ENCODE peak calls at places on chromosomes 11 and 22, in six cellular contexts. One of them, this sample, is unnamed. For H3K27me3, the result is how much of the 10 kb centered on the place peaks cover.

GRCh38 chr11:81253226-81253625 is 1480.4 kb downstream of the FAM181B start:
- DNase-seq in Panc1: no peak
- DNase-seq in SK-N-SH: no peak
- DNase-seq in K562: no peak
- DNase-seq in HCT116: no peak
- DNase-seq in GM23338: no peak
- DNase-seq in this sample: no peak

GRCh38 chr22:16783930-16784354 is 41.3 kb downstream of the XKR3 start:
- DNase-seq in Panc1: no peak
- DNase-seq in SK-N-SH: peak
- DNase-seq in K562: peak
- DNase-seq in HCT116: peak
- DNase-seq in GM23338: peak
- DNase-seq in this sample: no peak

GRCh38 chr11:23288001-23288783 is 427.9 kb upstream of the CCDC179 start:
- DNase-seq in Panc1: no peak
- DNase-seq in SK-N-SH: no peak
- DNase-seq in K562: no peak
- DNase-seq in HCT116: no peak
- DNase-seq in GM23338: no peak
- DNase-seq in this sample: no peak

GRCh38 chr11:61507012-61507768 is 1.4 kb upstream of the LRRC10B start:
- DNase-seq in Panc1: no peak
- DNase-seq in SK-N-SH: no peak
- DNase-seq in K562: no peak
- DNase-seq in HCT116: no peak
- DNase-seq in GM23338: no peak
- DNase-seq in this sample: no peak

GRCh38 chr11:110000858-110001257 is 92.3 kb upstream of the ZC3H12C start:
- DNase-seq in Panc1: no peak
- DNase-seq in SK-N-SH: peak
- DNase-seq in K562: no peak
- DNase-seq in HCT116: no peak
- DNase-seq in GM23338: no peak
- DNase-seq in this sample: no peak

GRCh38 chr22:42820075-42820763 is 36.9 kb downstream of the ARFGAP3 start:
- DNase-seq in Panc1: no peak
- DNase-seq in SK-N-SH: no peak
- DNase-seq in K562: peak
- DNase-seq in HCT116: no peak
- DNase-seq in GM23338: peak
- DNase-seq in this sample: no peak

GRCh38 chr22:35977136-35977535 is 51.5 kb downstream of the RBFOX2 start:
- DNase-seq in Panc1: no peak
- DNase-seq in SK-N-SH: no peak
- DNase-seq in K562: no peak
- DNase-seq in HCT116: no peak
- DNase-seq in GM23338: no peak
- DNase-seq in this sample: no peak

GRCh38 chr11:47005441-47005840 is 68.9 kb downstream of the CSTPP1 start:
- DNase-seq in Panc1: no peak
- DNase-seq in SK-N-SH: no peak
- DNase-seq in K562: no peak
- DNase-seq in HCT116: no peak
- DNase-seq in GM23338: no peak
- DNase-seq in this sample: no peak

GRCh38 chr11:115919341-115920086 is 415.3 kb upstream of the CADM1 start:
- DNase-seq in Panc1: no peak
- DNase-seq in SK-N-SH: no peak
- DNase-seq in K562: no peak
- DNase-seq in HCT116: no peak
- DNase-seq in GM23338: no peak
- DNase-seq in this sample: no peak

GRCh38 chr11:125404811-125405481 is 91.1 kb downstream of the FEZ1 start:
- DNase-seq in Panc1: peak
- DNase-seq in SK-N-SH: peak
- DNase-seq in K562: peak
- DNase-seq in HCT116: peak
- DNase-seq in GM23338: peak
- DNase-seq in this sample: peak

GRCh38 chr11:12642040-12642439 is 32.2 kb upstream of the TEAD1 start:
- DNase-seq in Panc1: no peak
- DNase-seq in SK-N-SH: no peak
- DNase-seq in K562: no peak
- DNase-seq in HCT116: no peak
- DNase-seq in GM23338: no peak
- DNase-seq in this sample: no peak

GRCh38 chr11:75714211-75714610 is 3.4 kb upstream of the MOGAT2 start:
- DNase-seq in Panc1: no peak
- DNase-seq in SK-N-SH: peak
- DNase-seq in K562: peak
- DNase-seq in HCT116: no peak
- DNase-seq in GM23338: no peak
- DNase-seq in this sample: no peak

GRCh38 chr11:83725161-83725560 is 439.0 kb upstream of the CCDC90B start:
- DNase-seq in Panc1: no peak
- DNase-seq in SK-N-SH: no peak
- DNase-seq in K562: no peak
- DNase-seq in HCT116: no peak
- DNase-seq in GM23338: peak
- DNase-seq in this sample: no peak

GRCh38 chr11:76443254-76443935 is 1.4 kb upstream of the EMSY start:
- DNase-seq in Panc1: no peak
- DNase-seq in SK-N-SH: no peak
- DNase-seq in K562: peak
- DNase-seq in HCT116: no peak
- DNase-seq in GM23338: no peak
- DNase-seq in this sample: no peak

GRCh38 chr11:122036022-122036421 is 80.0 kb downstream of the BLID start:
- DNase-seq in Panc1: no peak
- DNase-seq in SK-N-SH: no peak
- DNase-seq in K562: no peak
- DNase-seq in HCT116: no peak
- DNase-seq in GM23338: no peak
- DNase-seq in this sample: no peak

GRCh38 chr11:108198833-108199232 is 23.6 kb downstream of the NPAT start:
- DNase-seq in Panc1: no peak
- DNase-seq in SK-N-SH: no peak
- DNase-seq in K562: no peak
- DNase-seq in HCT116: no peak
- DNase-seq in GM23338: no peak
- DNase-seq in this sample: no peak

GRCh38 chr11:8239536-8240228 is 24.0 kb downstream of the LMO1 start:
- DNase-seq in Panc1: no peak
- DNase-seq in SK-N-SH: no peak
- DNase-seq in K562: no peak
- DNase-seq in HCT116: no peak
- DNase-seq in GM23338: no peak
- DNase-seq in this sample: no peak

GRCh38 chr11:41431784-41432183 is 27.7 kb downstream of the LRRC4C start:
- DNase-seq in Panc1: peak
- DNase-seq in SK-N-SH: peak
- DNase-seq in K562: peak
- DNase-seq in HCT116: no peak
- DNase-seq in GM23338: peak
- DNase-seq in this sample: no peak

GRCh38 chr22:43014062-43014875 is 680 bp downstream of the PACSIN2 start:
- DNase-seq in Panc1: no peak
- DNase-seq in SK-N-SH: peak
- DNase-seq in K562: peak
- DNase-seq in HCT116: no peak
- DNase-seq in GM23338: peak
- DNase-seq in this sample: no peak

GRCh38 chr11:115926601-115927000 is 422.4 kb upstream of the CADM1 start:
- DNase-seq in Panc1: no peak
- DNase-seq in SK-N-SH: no peak
- DNase-seq in K562: no peak
- DNase-seq in HCT116: no peak
- DNase-seq in GM23338: no peak
- DNase-seq in this sample: no peak

GRCh38 chr11:105903113-105903512 is 118.9 kb downstream of the MSANTD4 start:
- DNase-seq in Panc1: no peak
- DNase-seq in SK-N-SH: no peak
- DNase-seq in K562: no peak
- DNase-seq in HCT116: no peak
- DNase-seq in GM23338: no peak
- DNase-seq in this sample: no peak

GRCh38 chr22:44399196-44399837 is 86.6 kb upstream of the SHISAL1 start:
- DNase-seq in Panc1: no peak
- DNase-seq in SK-N-SH: no peak
- DNase-seq in K562: no peak
- DNase-seq in HCT116: no peak
- DNase-seq in GM23338: no peak
- DNase-seq in this sample: no peak

GRCh38 chr11:6623391-6624363 is 4.5 kb upstream of the TPP1 start:
- DNase-seq in Panc1: no peak
- DNase-seq in SK-N-SH: no peak
- DNase-seq in K562: peak
- DNase-seq in HCT116: no peak
- DNase-seq in GM23338: no peak
- DNase-seq in this sample: no peak

GRCh38 chr22:36299295-36299694 is 46.4 kb downstream of the APOL1 start:
- DNase-seq in Panc1: no peak
- DNase-seq in SK-N-SH: no peak
- DNase-seq in K562: no peak
- DNase-seq in HCT116: no peak
- DNase-seq in GM23338: no peak
- DNase-seq in this sample: no peak

GRCh38 chr11:67572747-67573419 is 10.7 kb upstream of the GSTP1 start:
- DNase-seq in Panc1: no peak
- DNase-seq in SK-N-SH: peak
- DNase-seq in K562: peak
- DNase-seq in HCT116: peak
- DNase-seq in GM23338: peak
- DNase-seq in this sample: peak
- H3K27ac ChIP-seq in Panc1: no peak
- H3K27ac ChIP-seq in SK-N-SH: no peak
- H3K27ac ChIP-seq in K562: peak
- H3K27ac ChIP-seq in HCT116: no peak
- H3K27ac ChIP-seq in GM23338: no peak
- H3K27ac ChIP-seq in this sample: no peak

GRCh38 chr11:128501008-128501407 is 86.3 kb downstream of the ETS1 start:
- DNase-seq in Panc1: no peak
- DNase-seq in SK-N-SH: no peak
- DNase-seq in K562: no peak
- DNase-seq in HCT116: no peak
- DNase-seq in GM23338: no peak
- DNase-seq in this sample: no peak
- H3K27me3 ChIP-seq in Panc1: under half
- H3K27me3 ChIP-seq in SK-N-SH: under half
- H3K27me3 ChIP-seq in K562: under half
- H3K27me3 ChIP-seq in HCT116: under half
- H3K27me3 ChIP-seq in GM23338: under half
- H3K27me3 ChIP-seq in this sample: under half

GRCh38 chr11:70522613-70523311 is 124.4 kb downstream of the CTTN start:
- DNase-seq in Panc1: no peak
- DNase-seq in SK-N-SH: peak
- DNase-seq in K562: no peak
- DNase-seq in HCT116: no peak
- DNase-seq in GM23338: no peak
- DNase-seq in this sample: no peak
- TF ChIP-seq REST in Panc1: no peak
- TF ChIP-seq REST in SK-N-SH: no peak
- TF ChIP-seq REST in K562: no peak
- TF ChIP-seq REST in HCT116: no peak
- TF ChIP-seq REST in GM23338: no peak
- TF ChIP-seq REST in this sample: no peak

GRCh38 chr11:111736621-111737055 is 29.6 kb downstream of the PPP2R1B start:
- DNase-seq in Panc1: no peak
- DNase-seq in SK-N-SH: no peak
- DNase-seq in K562: no peak
- DNase-seq in HCT116: no peak
- DNase-seq in GM23338: no peak
- DNase-seq in this sample: no peak
- H3K27ac ChIP-seq in Panc1: no peak
- H3K27ac ChIP-seq in SK-N-SH: peak
- H3K27ac ChIP-seq in K562: no peak
- H3K27ac ChIP-seq in HCT116: no peak
- H3K27ac ChIP-seq in GM23338: no peak
- H3K27ac ChIP-seq in this sample: no peak

GRCh38 chr11:71251761-71252433 is 480 bp downstream of the SHANK2 start:
- DNase-seq in Panc1: no peak
- DNase-seq in SK-N-SH: peak
- DNase-seq in K562: peak
- DNase-seq in HCT116: no peak
- DNase-seq in GM23338: peak
- DNase-seq in this sample: no peak

GRCh38 chr11:71252782-71253730 is 679 bp upstream of the SHANK2 start:
- DNase-seq in Panc1: no peak
- DNase-seq in SK-N-SH: no peak
- DNase-seq in K562: no peak
- DNase-seq in HCT116: peak
- DNase-seq in GM23338: peak
- DNase-seq in this sample: no peak

GRCh38 chr11:71252434-71252781 is at the start of gene SHANK2:
- DNase-seq in Panc1: no peak
- DNase-seq in SK-N-SH: peak
- DNase-seq in K562: no peak
- DNase-seq in HCT116: no peak
- DNase-seq in GM23338: peak
- DNase-seq in this sample: no peak

GRCh38 chr11:71255323-71255722 is 2.9 kb upstream of the SHANK2 start:
- DNase-seq in Panc1: no peak
- DNase-seq in SK-N-SH: no peak
- DNase-seq in K562: no peak
- DNase-seq in HCT116: no peak
- DNase-seq in GM23338: peak
- DNase-seq in this sample: no peak

GRCh38 chr11:71253794-71254193 is 1.4 kb upstream of the SHANK2 start:
- DNase-seq in Panc1: no peak
- DNase-seq in SK-N-SH: no peak
- DNase-seq in K562: no peak
- DNase-seq in HCT116: no peak
- DNase-seq in GM23338: no peak
- DNase-seq in this sample: no peak
- H3K27me3 ChIP-seq in Panc1: under half
- H3K27me3 ChIP-seq in SK-N-SH: under half
- H3K27me3 ChIP-seq in K562: under half
- H3K27me3 ChIP-seq in HCT116: under half
- H3K27me3 ChIP-seq in GM23338: under half
- H3K27me3 ChIP-seq in this sample: under half

DNA sequence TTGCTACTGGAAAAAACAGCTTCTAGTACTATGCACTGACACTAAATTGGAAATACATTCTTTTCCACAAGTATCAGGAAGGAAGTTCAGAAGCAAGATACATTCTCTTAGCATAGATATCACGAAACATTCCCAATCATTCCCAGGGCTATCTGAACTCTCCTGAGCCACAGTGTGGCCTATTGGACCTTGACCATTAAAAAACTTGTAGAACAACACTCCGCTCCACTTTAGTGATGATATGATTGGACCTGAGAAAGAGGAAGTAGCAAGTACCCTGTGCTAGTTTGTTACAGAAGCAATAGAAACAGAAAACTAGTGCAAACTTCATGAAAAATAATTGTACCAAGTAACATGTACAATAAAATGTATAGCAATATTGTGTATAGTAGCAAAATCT is 11.4 kb upstream of the OR5AK2 start:
- DNase-seq in Panc1: no peak
- DNase-seq in SK-N-SH: no peak
- DNase-seq in K562: no peak
- DNase-seq in HCT116: no peak
- DNase-seq in GM23338: no peak
- DNase-seq in this sample: no peak
- TF ChIP-seq REST in Panc1: no peak
- TF ChIP-seq REST in SK-N-SH: no peak
- TF ChIP-seq REST in K562: no peak
- TF ChIP-seq REST in HCT116: no peak
- TF ChIP-seq REST in GM23338: no peak
- TF ChIP-seq REST in this sample: no peak

GRCh38 chr22:30351226-30351625 is 5.5 kb downstream of the SF3A1 start:
- DNase-seq in Panc1: no peak
- DNase-seq in SK-N-SH: no peak
- DNase-seq in K562: no peak
- DNase-seq in HCT116: no peak
- DNase-seq in GM23338: no peak
- DNase-seq in this sample: no peak
- H3K27ac ChIP-seq in Panc1: no peak
- H3K27ac ChIP-seq in SK-N-SH: no peak
- H3K27ac ChIP-seq in K562: no peak
- H3K27ac ChIP-seq in HCT116: no peak
- H3K27ac ChIP-seq in GM23338: no peak
- H3K27ac ChIP-seq in this sample: no peak